ENCODE peak calls at places on chromosomes 6 and 20, in six cellular contexts. C is pancreas, M is fibroblast of pulmonary artery, D is BE2C, H is prostate gland, O is HL-60. J is an unnamed sample.
A peak's percentile ranks its signal among the peaks of the same experiment; 100 is the strongest.

GRCh38 chr6:37006793-37007339 is 1.4 kb downstream of the FGD2 start:
- DNase-seq in O (no peak), C (no peak), M (peak; percentile 14), D (no peak), H (no peak), J (peak; percentile 83)

GRCh38 chr6:111536888-111537287 is 53.9 kb upstream of the REV3L start:
- DNase-seq in O (peak; percentile 25), C (no peak), H (no peak), M (peak; percentile 44), D (no peak), J (no peak)

GRCh38 chr6:41653642-41654432 is 15.6 kb downstream of the MDFI start:
- DNase-seq in O (no peak), C (no peak), D (no peak), M (no peak), H (no peak), J (no peak)

GRCh38 chr6:164370773-164371172 is 938.6 kb downstream of the C6orf118 start:
- DNase-seq in M (peak; percentile 58), C (no peak), O (no peak), H (no peak), D (no peak), J (no peak)

GRCh38 chr6:7087491-7087979 is 20.2 kb upstream of the RREB1 start:
- DNase-seq in C (no peak), O (no peak), H (no peak), M (no peak), D (no peak), J (no peak)

GRCh38 chr6:99434702-99435530 is 9.8 kb upstream of the PNISR start:
- DNase-seq in M (peak; percentile 59), O (no peak), D (no peak), C (no peak), H (no peak), J (peak; percentile 37)

GRCh38 chr6:75449625-75450206 is 43.9 kb downstream of the FILIP1 start:
- DNase-seq in M (peak; percentile 40), H (no peak), D (no peak), C (no peak), O (no peak), J (peak; percentile 56)

GRCh38 chr20:54294094-54294493 is 86.2 kb downstream of the PFDN4 start:
- DNase-seq in H (no peak), D (no peak), O (no peak), C (no peak), M (no peak), J (no peak)

GRCh38 chr6:35512740-35513139 is at the start of gene TULP1:
- DNase-seq in M (no peak), D (no peak), C (no peak), H (no peak), O (no peak), J (no peak)

GRCh38 chr6:84847349-84848160 is 83.2 kb upstream of the TBX18 start:
- DNase-seq in O (no peak), M (peak; percentile 56), C (no peak), D (no peak), H (no peak), J (no peak)

GRCh38 chr6:160992323-160993314 is 1.1 kb downstream of the MAP3K4 start:
- DNase-seq in O (peak; percentile 41), C (no peak), M (peak; percentile 76), H (peak; percentile 67), D (peak; percentile 56), J (peak; percentile 80)

GRCh38 chr6:71412559-71412958 is 123.9 kb downstream of the OGFRL1 start:
- DNase-seq in D (no peak), C (no peak), O (no peak), H (no peak), M (no peak), J (no peak)

GRCh38 chr6:83192456-83192855 is 609 bp downstream of the PGM3 start:
- DNase-seq in O (no peak), D (no peak), C (no peak), M (no peak), H (no peak), J (peak; percentile 16)

GRCh38 chr6:89145461-89145961 is 344 bp upstream of the PM20D2 start:
- DNase-seq in O (no peak), M (peak; percentile 22), H (peak; percentile 28), D (no peak), C (no peak), J (no peak)

DNA sequence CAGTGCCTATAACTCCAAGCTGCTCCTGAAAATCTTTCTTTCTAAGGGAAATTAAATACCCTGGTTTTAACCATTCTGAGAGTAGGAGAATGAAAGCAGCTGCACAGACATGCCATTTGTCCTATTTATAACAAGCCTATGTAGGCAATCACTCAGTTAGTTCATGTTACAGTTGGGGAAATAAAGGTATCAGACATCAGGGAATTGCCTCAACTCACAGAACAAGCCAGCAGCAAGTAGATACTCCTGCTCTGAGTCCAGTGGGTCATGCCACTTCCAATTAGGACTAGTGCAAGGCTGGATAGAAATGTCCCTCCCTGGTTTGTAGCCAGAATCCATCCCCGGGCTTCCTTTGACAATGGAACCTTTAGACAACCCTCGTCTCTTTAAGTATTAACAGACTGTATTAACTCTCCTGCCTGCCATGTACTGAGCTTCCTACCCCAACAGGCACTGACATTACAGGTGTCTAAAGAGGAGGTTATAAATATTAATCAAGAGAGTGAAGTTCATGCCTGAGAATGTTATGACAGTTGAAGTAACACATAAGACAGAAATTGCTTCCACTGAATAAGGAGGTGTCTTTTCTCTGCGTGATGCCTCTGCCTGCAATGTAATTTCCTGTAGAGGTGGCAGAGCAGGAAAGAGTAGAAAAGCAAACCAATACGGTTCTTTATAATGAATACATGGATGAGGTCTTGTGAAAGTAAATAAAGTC is 28.0 kb upstream of the MARCKS start:
- DNase-seq in M (no peak), C (no peak), D (no peak), H (no peak), O (no peak), J (no peak)
- H3K4me3 ChIP-seq in M (no peak overlapping the region), C (no peak overlapping the region), D (no peak overlapping the region), H (no peak overlapping the region), O (no peak overlapping the region), J (no peak overlapping the region)

GRCh38 chr20:62938105-62938888 is at the start of gene GID8:
- DNase-seq in M (peak; percentile 49), O (no peak), C (peak; percentile 80), H (peak; percentile 22), D (peak; percentile 53), J (no peak)
- TF ChIP-seq CTCF in M (no peak), O (no peak), C (no peak), H (no peak), D (no peak), J (no peak)

DNA sequence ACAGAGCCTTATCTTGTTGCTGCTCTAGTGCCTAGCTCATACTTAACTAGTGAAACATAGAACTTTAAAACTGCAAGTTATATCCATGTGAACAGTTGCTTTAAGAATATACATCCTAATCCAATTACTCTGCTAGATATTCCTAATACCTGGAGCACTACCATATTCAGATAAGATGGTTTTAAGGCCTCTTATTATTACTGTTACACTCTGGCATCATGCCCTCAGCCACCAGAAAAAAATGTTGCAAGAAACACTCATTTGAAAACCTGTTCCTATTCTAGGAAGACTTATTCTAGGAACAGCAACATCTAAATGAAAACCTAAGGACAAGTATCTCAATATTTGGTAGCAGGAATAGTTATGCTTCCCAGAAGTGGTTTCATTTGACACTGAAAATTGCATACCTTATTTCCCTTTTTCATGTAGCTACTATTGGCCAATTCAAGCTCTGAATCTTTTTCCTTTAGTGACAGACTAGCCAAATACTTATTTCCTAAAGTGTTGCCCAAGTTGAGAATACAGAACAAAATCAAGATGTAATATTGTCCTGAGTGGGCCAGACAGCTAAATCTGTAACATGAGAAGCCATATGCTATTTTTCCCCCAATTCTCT is 4.8 kb upstream of the MTFR2 start:
- DNase-seq in D (no peak), C (no peak), M (no peak), H (no peak), O (no peak), J (no peak)
- H3K4me3 ChIP-seq in D (no peak overlapping the region), C (no peak overlapping the region), M (no peak overlapping the region), H (no peak overlapping the region), O (no peak overlapping the region), J (no peak overlapping the region)

GRCh38 chr20:51378171-51378928 is 164.2 kb downstream of the NFATC2 start:
- DNase-seq in D (no peak), H (no peak), O (no peak), M (no peak), C (no peak), J (no peak)
- TF ChIP-seq CTCF in D (no peak), H (no peak), O (no peak), M (peak; percentile 7), C (no peak), J (peak; percentile 23)

GRCh38 chr20:37755665-37756064 is 61.8 kb downstream of the CTNNBL1 start:
- DNase-seq in H (no peak), M (peak; percentile 8), D (peak; percentile 38), O (no peak), C (no peak), J (peak; percentile 55)

GRCh38 chr20:37758332-37758731 is 64.5 kb downstream of the CTNNBL1 start:
- DNase-seq in H (no peak), M (no peak), O (no peak), C (no peak), D (peak; percentile 26), J (no peak)

GRCh38 chr20:37757550-37757949 is 63.7 kb downstream of the CTNNBL1 start:
- DNase-seq in D (peak; percentile 35), M (no peak), H (no peak), C (no peak), O (no peak), J (no peak)

GRCh38 chr20:37759761-37760209 is 66.0 kb downstream of the CTNNBL1 start:
- DNase-seq in C (no peak), D (no peak), M (no peak), O (no peak), H (no peak), J (no peak)

DNA sequence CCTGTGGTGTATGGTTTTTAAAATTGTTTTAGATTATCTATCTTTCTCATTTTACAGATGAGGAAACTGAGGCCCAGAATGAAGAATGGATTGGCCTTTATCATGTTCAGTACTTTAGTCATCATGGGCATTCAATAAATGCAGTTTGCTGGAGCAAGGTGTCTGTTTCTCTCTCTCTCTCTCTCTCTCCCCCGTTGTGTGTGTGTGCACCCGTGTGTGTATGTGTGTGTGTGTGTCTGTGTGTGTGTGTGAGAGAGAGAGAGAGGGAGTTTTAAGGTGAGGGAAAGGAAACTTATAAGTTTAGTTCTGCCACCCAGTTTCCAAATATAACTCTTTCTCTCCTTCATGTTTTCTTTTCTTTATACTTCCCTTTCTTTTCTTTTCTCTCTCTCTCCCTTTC is 62.4 kb downstream of the CTNNBL1 start:
- DNase-seq in D (no peak), M (no peak), C (no peak), H (no peak), O (no peak), J (no peak)
- H3K4me3 ChIP-seq in D (no peak overlapping the region), M (no peak overlapping the region), C (no peak overlapping the region), H (no peak overlapping the region), O (no peak overlapping the region), J (no peak overlapping the region)

GRCh38 chr20:10316582-10316981 is 98.0 kb downstream of the SNAP25 start:
- DNase-seq in H (peak; percentile 23), M (no peak), O (no peak), D (no peak), C (no peak), J (no peak)
- TF ChIP-seq CTCF in H (no peak), M (peak; percentile 23), O (no peak), D (peak; percentile 44), C (no peak), J (peak; percentile 5)